ENCODE peak calls at places on chromosome 2, in six cellular contexts. One of them, this sample, is unnamed.

GRCh38 chr2:165401285-165401852 is 68.1 kb upstream of the CSRNP3 start:
- DNase-seq in endodermal cell: no peak
- DNase-seq in fibroblast of lung: peak; percentile 73
- DNase-seq in neural crest cell: peak; percentile 9
- DNase-seq in choroid plexus epithelial cell: peak; percentile 93
- DNase-seq in H9: no peak
- DNase-seq in this sample: no peak

GRCh38 chr2:214593723-214594122 is 182.9 kb downstream of the VWC2L start:
- DNase-seq in choroid plexus epithelial cell: peak; percentile 98
- DNase-seq in H9: peak; percentile 49
- DNase-seq in endodermal cell: peak; percentile 89
- DNase-seq in fibroblast of lung: peak; percentile 92
- DNase-seq in neural crest cell: no peak
- DNase-seq in this sample: no peak

GRCh38 chr2:101533611-101534601 is 59.0 kb upstream of the RFX8 start:
- DNase-seq in endodermal cell: peak; percentile 55
- DNase-seq in neural crest cell: no peak
- DNase-seq in H9: peak; percentile 59
- DNase-seq in choroid plexus epithelial cell: no peak
- DNase-seq in fibroblast of lung: peak; percentile 54
- DNase-seq in this sample: no peak

GRCh38 chr2:168632733-168633132 is 169.7 kb upstream of the NOSTRIN start:
- DNase-seq in endodermal cell: no peak
- DNase-seq in choroid plexus epithelial cell: peak; percentile 94
- DNase-seq in H9: no peak
- DNase-seq in fibroblast of lung: peak; percentile 47
- DNase-seq in neural crest cell: no peak
- DNase-seq in this sample: no peak

GRCh38 chr2:134819334-134819733 is 19.1 kb upstream of the ACMSD start:
- DNase-seq in H9: no peak
- DNase-seq in endodermal cell: no peak
- DNase-seq in choroid plexus epithelial cell: peak; percentile 2
- DNase-seq in neural crest cell: no peak
- DNase-seq in fibroblast of lung: peak; percentile 83
- DNase-seq in this sample: no peak

GRCh38 chr2:45412754-45413379 is 198.2 kb downstream of the SRBD1 start:
- DNase-seq in H9: no peak
- DNase-seq in neural crest cell: no peak
- DNase-seq in endodermal cell: no peak
- DNase-seq in choroid plexus epithelial cell: peak; percentile 61
- DNase-seq in fibroblast of lung: peak; percentile 8
- DNase-seq in this sample: no peak

GRCh38 chr2:25977768-25978167 is 4.5 kb downstream of the KIF3C start:
- DNase-seq in fibroblast of lung: peak; percentile 63
- DNase-seq in H9: no peak
- DNase-seq in neural crest cell: no peak
- DNase-seq in endodermal cell: no peak
- DNase-seq in choroid plexus epithelial cell: peak; percentile 37
- DNase-seq in this sample: no peak

GRCh38 chr2:39730685-39731302 is 48.3 kb downstream of the THUMPD2 start:
- DNase-seq in H9: no peak
- DNase-seq in fibroblast of lung: no peak
- DNase-seq in endodermal cell: peak; percentile 51
- DNase-seq in choroid plexus epithelial cell: peak; percentile 65
- DNase-seq in neural crest cell: no peak
- DNase-seq in this sample: no peak

GRCh38 chr2:66440692-66441091 is 5.8 kb downstream of the MEIS1 start:
- DNase-seq in endodermal cell: peak; percentile 63
- DNase-seq in neural crest cell: no peak
- DNase-seq in fibroblast of lung: no peak
- DNase-seq in choroid plexus epithelial cell: peak; percentile 37
- DNase-seq in H9: no peak
- DNase-seq in this sample: no peak

GRCh38 chr2:9885036-9885684 is 41.9 kb downstream of the TAF1B start:
- DNase-seq in neural crest cell: no peak
- DNase-seq in H9: no peak
- DNase-seq in choroid plexus epithelial cell: peak; percentile 40
- DNase-seq in endodermal cell: no peak
- DNase-seq in fibroblast of lung: peak; percentile 56
- DNase-seq in this sample: no peak
- TF ChIP-seq CTCF in neural crest cell: no peak
- TF ChIP-seq CTCF in H9: no peak
- TF ChIP-seq CTCF in choroid plexus epithelial cell: no peak
- TF ChIP-seq CTCF in endodermal cell: no peak
- TF ChIP-seq CTCF in fibroblast of lung: no peak
- TF ChIP-seq CTCF in this sample: no peak

GRCh38 chr2:143843696-143844095 is 676.2 kb downstream of the ZEB2 start:
- DNase-seq in endodermal cell: no peak
- DNase-seq in H9: no peak
- DNase-seq in fibroblast of lung: no peak
- DNase-seq in choroid plexus epithelial cell: no peak
- DNase-seq in neural crest cell: no peak
- DNase-seq in this sample: no peak

GRCh38 chr2:143842836-143843235 is 677.1 kb downstream of the ZEB2 start:
- DNase-seq in fibroblast of lung: no peak
- DNase-seq in choroid plexus epithelial cell: no peak
- DNase-seq in neural crest cell: no peak
- DNase-seq in endodermal cell: no peak
- DNase-seq in H9: no peak
- DNase-seq in this sample: no peak

GRCh38 chr2:143839456-143839855 is 680.5 kb downstream of the ZEB2 start:
- DNase-seq in endodermal cell: no peak
- DNase-seq in H9: no peak
- DNase-seq in neural crest cell: no peak
- DNase-seq in fibroblast of lung: no peak
- DNase-seq in choroid plexus epithelial cell: no peak
- DNase-seq in this sample: no peak

GRCh38 chr2:143840601-143841000 is 679.3 kb downstream of the ZEB2 start:
- DNase-seq in neural crest cell: no peak
- DNase-seq in H9: no peak
- DNase-seq in endodermal cell: no peak
- DNase-seq in fibroblast of lung: no peak
- DNase-seq in choroid plexus epithelial cell: no peak
- DNase-seq in this sample: no peak

DNA sequence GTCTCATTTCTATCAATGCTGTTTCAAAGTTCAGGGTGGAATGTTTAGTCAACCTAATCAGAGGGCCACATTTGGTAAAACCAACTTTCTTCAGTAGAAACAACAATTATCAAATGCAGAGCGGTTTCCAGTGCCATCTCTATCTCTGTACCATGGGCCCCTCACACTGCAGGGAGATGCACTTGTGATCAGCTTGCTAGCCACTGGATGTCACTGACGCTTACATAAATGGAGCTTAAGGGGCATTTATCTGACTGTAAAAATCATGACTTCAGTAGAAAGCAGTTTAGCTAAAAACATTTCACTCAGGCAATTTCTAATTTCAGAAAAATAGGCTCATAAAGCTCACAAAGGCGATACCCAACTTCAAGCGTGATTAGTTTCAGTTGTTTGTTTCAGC is 678.0 kb downstream of the ZEB2 start:
- DNase-seq in neural crest cell: no peak
- DNase-seq in H9: no peak
- DNase-seq in fibroblast of lung: peak; percentile 14
- DNase-seq in choroid plexus epithelial cell: peak; percentile 56
- DNase-seq in endodermal cell: no peak
- DNase-seq in this sample: no peak
- TF ChIP-seq CTCF in neural crest cell: peak; percentile 15
- TF ChIP-seq CTCF in H9: peak; percentile 46
- TF ChIP-seq CTCF in fibroblast of lung: no peak
- TF ChIP-seq CTCF in choroid plexus epithelial cell: peak; percentile 51
- TF ChIP-seq CTCF in endodermal cell: peak; percentile 51
- TF ChIP-seq CTCF in this sample: no peak

DNA sequence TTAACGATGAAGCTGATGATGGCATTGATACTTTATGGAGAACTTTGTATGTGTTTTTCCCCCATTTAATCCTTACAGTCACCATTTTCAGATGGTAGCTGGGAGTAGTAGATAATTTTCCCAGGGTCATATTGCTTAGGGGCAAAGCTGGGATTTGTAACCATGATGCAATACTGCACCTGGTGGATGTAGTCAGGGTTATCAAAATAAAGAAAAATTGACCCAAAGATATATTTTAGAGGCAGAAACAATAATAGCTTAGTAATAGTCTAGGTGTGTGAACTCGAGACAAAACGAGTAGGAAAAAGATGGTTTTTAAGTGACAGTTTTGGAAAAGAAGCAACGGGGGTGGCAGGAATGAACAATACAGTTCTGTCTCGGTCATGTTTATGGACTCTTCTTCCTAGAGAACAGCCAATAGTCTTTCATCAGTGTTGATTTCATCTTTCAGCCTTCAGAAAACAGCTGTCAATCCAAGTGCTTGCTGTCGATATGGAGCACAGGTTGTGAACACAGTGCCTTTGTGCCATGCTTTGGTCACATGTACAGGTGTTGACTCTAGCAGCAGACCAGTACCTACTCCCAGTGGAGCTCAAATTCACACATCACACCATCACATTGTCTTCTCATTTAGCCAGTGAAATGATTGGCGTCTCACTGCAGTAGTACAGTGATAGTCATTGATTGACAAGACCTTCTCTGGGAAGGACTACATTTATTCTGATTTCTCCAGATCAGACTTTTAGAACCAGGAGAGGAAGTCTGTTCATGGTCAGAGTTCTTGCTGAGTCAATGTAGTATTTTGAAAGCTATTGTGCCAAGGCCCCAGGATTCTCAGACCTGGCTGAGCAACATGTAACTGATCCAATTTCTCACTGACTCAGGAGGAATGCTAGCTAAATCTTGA is 75.0 kb downstream of the FMNL2 start:
- DNase-seq in choroid plexus epithelial cell: peak; percentile 79
- DNase-seq in endodermal cell: no peak
- DNase-seq in neural crest cell: no peak
- DNase-seq in H9: no peak
- DNase-seq in fibroblast of lung: peak; percentile 64
- DNase-seq in this sample: no peak
- TF ChIP-seq CTCF in choroid plexus epithelial cell: no peak
- TF ChIP-seq CTCF in endodermal cell: no peak
- TF ChIP-seq CTCF in neural crest cell: no peak
- TF ChIP-seq CTCF in H9: no peak
- TF ChIP-seq CTCF in fibroblast of lung: no peak
- TF ChIP-seq CTCF in this sample: no peak

GRCh38 chr2:180983468-180984388 is 3.3 kb downstream of the UBE2E3 start:
- DNase-seq in choroid plexus epithelial cell: peak; percentile 82
- DNase-seq in neural crest cell: no peak
- DNase-seq in endodermal cell: peak; percentile 67
- DNase-seq in fibroblast of lung: peak; percentile 68
- DNase-seq in H9: no peak
- DNase-seq in this sample: no peak

GRCh38 chr2:180979086-180979934 is 1.1 kb upstream of the UBE2E3 start:
- DNase-seq in fibroblast of lung: peak; percentile 88
- DNase-seq in choroid plexus epithelial cell: peak; percentile 86
- DNase-seq in H9: no peak
- DNase-seq in neural crest cell: no peak
- DNase-seq in endodermal cell: peak; percentile 50
- DNase-seq in this sample: no peak

GRCh38 chr2:180979935-180980184 is 545 bp upstream of the UBE2E3 start:
- DNase-seq in neural crest cell: no peak
- DNase-seq in choroid plexus epithelial cell: no peak
- DNase-seq in H9: no peak
- DNase-seq in fibroblast of lung: no peak
- DNase-seq in endodermal cell: no peak
- DNase-seq in this sample: no peak

GRCh38 chr2:180980185-180980942 is at the start of gene UBE2E3:
- DNase-seq in endodermal cell: peak; percentile 95
- DNase-seq in fibroblast of lung: peak; percentile 72
- DNase-seq in choroid plexus epithelial cell: peak; percentile 84
- DNase-seq in H9: peak; percentile 82
- DNase-seq in neural crest cell: peak; percentile 89
- DNase-seq in this sample: peak; percentile 73

GRCh38 chr2:180980943-180981898 is 816 bp downstream of the UBE2E3 start:
- DNase-seq in H9: no peak
- DNase-seq in choroid plexus epithelial cell: peak; percentile 47
- DNase-seq in endodermal cell: peak; percentile 57
- DNase-seq in fibroblast of lung: peak; percentile 66
- DNase-seq in neural crest cell: no peak
- DNase-seq in this sample: peak; percentile 41
- TF ChIP-seq CTCF in H9: no peak
- TF ChIP-seq CTCF in choroid plexus epithelial cell: no peak
- TF ChIP-seq CTCF in endodermal cell: no peak
- TF ChIP-seq CTCF in fibroblast of lung: no peak
- TF ChIP-seq CTCF in neural crest cell: no peak
- TF ChIP-seq CTCF in this sample: no peak

This sample was measured in mesothelial cell of epicardium.